ENCODE peak calls at places on chromosomes 7 and 10, in ten cellular contexts. O is heart left ventricle; N is SK-N-SH; Z is neural progenitor cell; E is effector memory CD4-positive, alpha-beta T cell; F is uterus; A is BE2C; R is ascending aorta; X is left ventricle myocardium inferior; I is CD8-positive, alpha-beta T cell. Y is an unnamed sample.

GRCh38 chr7:23336799-23337283 is 37.7 kb downstream of the MALSU1 start:
- DNase-seq in O (no peak), N (no peak), Z (no peak), E (no peak), F (no peak), A (no peak), R (no peak), X (no peak), I (no peak), Y (no peak)

GRCh38 chr7:133528796-133529195 is 275.9 kb downstream of the EXOC4 start:
- DNase-seq in O (no peak), N (peak; percentile 27), Z (no peak), E (no peak), F (no peak), A (no peak), R (no peak), X (no peak), I (no peak), Y (no peak)

GRCh38 chr7:124459101-124460052 is 306.2 kb downstream of the GPR37 start:
- DNase-seq in O (no peak), N (no peak), Z (no peak), E (no peak), F (no peak), A (no peak), R (no peak), X (no peak), I (no peak), Y (no peak)

GRCh38 chr7:23594879-23595604 is 2.1 kb upstream of the CCDC126 start:
- DNase-seq in O (no peak), N (no peak), Z (no peak), E (no peak), F (no peak), A (no peak), R (no peak), X (no peak), I (no peak), Y (no peak)

GRCh38 chr7:20601121-20601520 is 14.3 kb upstream of the ABCB5 start:
- DNase-seq in O (no peak), N (no peak), Z (no peak), E (no peak), F (no peak), A (no peak), R (no peak), X (no peak), I (no peak), Y (no peak)

GRCh38 chr7:112132123-112132694 is 74.0 kb downstream of the DOCK4 start:
- DNase-seq in O (no peak), N (peak; percentile 55), Z (peak; percentile 48), E (no peak), F (no peak), A (peak; percentile 23), R (no peak), X (no peak), I (no peak), Y (no peak)

GRCh38 chr7:66899552-66900280 is 21.3 kb upstream of the TMEM248 start:
- DNase-seq in O (no peak), N (no peak), Z (no peak), E (no peak), F (no peak), A (no peak), R (no peak), X (no peak), I (no peak), Y (no peak)

GRCh38 chr10:127619550-127619949 is 70.4 kb downstream of the NPS start:
- DNase-seq in O (no peak), N (no peak), Z (no peak), E (no peak), F (no peak), A (no peak), R (no peak), X (no peak), I (no peak), Y (no peak)

GRCh38 chr7:87596136-87596535 is 4.5 kb downstream of the ABCB1 start:
- DNase-seq in O (no peak), N (peak; percentile 39), Z (no peak), E (no peak), F (no peak), A (no peak), R (no peak), X (no peak), I (no peak), Y (no peak)

GRCh38 chr7:87599336-87599735 is 1.3 kb downstream of the ABCB1 start:
- DNase-seq in O (no peak), N (peak; percentile 68), Z (no peak), E (no peak), F (no peak), A (peak; percentile 64), R (peak; percentile 20), X (no peak), I (peak; percentile 27), Y (peak; percentile 24)

GRCh38 chr7:87596696-87597095 is 4.0 kb downstream of the ABCB1 start:
- DNase-seq in O (no peak), N (no peak), Z (no peak), E (no peak), F (no peak), A (no peak), R (no peak), X (no peak), I (no peak), Y (no peak)

GRCh38 chr7:87600130-87601124 is at the start of gene ABCB1:
- DNase-seq in O (peak; percentile 41), N (peak; percentile 91), Z (peak; percentile 79), E (no peak), F (peak; percentile 35), A (peak; percentile 88), R (no peak), X (peak; percentile 33), I (peak; percentile 38), Y (peak; percentile 47)

DNA sequence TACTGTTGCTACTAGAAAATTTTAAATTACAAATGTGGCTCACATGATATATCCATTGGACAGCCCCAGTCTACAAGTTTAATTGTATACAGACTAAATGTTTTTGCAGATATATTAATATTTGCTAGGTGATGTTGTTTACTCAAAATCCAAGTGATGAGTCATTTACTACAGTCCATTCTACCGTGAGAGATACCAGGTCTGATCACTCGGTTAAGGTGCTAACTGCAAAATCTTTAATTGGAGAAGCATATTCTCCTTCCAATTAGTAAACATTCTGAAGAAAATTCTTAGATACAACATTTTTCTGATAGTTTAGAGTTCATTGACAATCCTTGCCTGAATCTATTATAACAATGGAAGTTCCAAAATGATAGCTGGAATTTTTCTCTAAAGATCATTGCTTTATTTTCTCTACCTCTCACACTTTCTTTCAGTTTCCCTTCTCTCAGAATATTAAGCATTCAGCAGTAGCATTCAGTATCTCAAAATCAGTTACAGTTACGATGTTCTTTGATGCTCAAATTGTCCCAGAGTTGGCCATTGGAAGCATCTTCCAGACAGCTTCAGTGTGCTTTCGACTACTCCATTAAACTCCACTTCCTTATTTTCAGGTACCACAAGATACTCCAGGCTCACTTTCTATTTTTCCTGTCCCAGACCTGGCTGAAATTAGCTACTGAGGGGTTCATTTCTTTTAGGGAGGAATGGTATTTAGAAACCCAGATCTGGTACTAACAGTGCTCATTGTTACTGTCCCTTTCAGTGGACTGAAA is 2.3 kb downstream of the ABCB1 start:
- DNase-seq in O (no peak), N (no peak), Z (no peak), E (no peak), F (no peak), A (no peak), R (no peak), X (no peak), I (no peak), Y (no peak)
- H3K27me3 ChIP-seq in O (peaks cover 3% of the 10 kb centered on the region), N (peaks cover 13% of the 10 kb centered on the region), Z (peaks cover 85% of the 10 kb centered on the region), E (no peaks in the 10 kb centered on the region), F (no peaks in the 10 kb centered on the region), A (no peaks in the 10 kb centered on the region), R (no peaks in the 10 kb centered on the region), X (peaks cover 42% of the 10 kb centered on the region), I (no peaks in the 10 kb centered on the region), Y (peaks cover 3% of the 10 kb centered on the region)

DNA sequence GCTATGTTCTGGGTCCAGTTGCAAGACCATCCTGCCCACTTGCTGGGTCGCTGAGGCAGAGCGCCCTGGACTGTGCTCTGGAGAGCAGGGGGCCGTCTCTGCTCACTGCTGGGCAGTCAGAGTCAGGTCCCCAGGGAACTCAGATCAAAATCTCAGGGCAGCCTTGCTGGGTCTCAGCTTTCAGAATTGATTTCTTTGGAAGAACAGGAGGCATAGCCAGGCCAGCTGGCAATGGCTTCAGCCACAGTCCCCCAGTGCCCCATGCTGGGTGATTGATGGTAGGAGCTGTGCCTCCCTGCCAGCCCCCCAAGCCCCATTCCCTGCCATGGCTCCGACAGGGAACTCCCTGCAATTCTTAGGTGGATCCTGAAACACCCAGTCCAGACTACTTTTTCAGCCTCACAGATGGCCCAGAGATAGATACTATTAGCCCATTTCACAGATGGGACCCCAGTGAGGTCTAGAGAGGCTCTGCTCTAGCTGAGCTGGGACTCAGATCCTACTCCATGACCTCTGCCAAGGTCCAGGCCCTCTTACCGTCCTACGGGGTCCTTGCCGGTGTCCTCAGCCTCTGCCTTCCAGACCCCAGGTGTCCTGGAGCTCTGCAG is 470 bp downstream of the MMRN2 start:
- DNase-seq in O (no peak), N (peak; percentile 60), Z (no peak), E (no peak), F (no peak), A (peak; percentile 40), R (no peak), X (no peak), I (no peak), Y (no peak)
- H3K4me1 ChIP-seq in O (peaks cover 13% of the 10 kb centered on the region), N (peaks cover 11% of the 10 kb centered on the region), Z (peaks cover 33% of the 10 kb centered on the region), E (peaks cover 5% of the 10 kb centered on the region), F (peaks cover 10% of the 10 kb centered on the region), A (peaks cover 3% of the 10 kb centered on the region), R (peaks cover 70% of the 10 kb centered on the region), X (peaks cover 91% of the 10 kb centered on the region), I (no peaks in the 10 kb centered on the region), Y (peaks cover 4% of the 10 kb centered on the region)

GRCh38 chr10:6273351-6273750 is 70.6 kb downstream of the PFKFB3 start:
- DNase-seq in O (no peak), N (no peak), Z (no peak), E (no peak), F (no peak), A (no peak), R (peak; percentile 27), X (no peak), I (no peak), Y (no peak)

GRCh38 chr10:6272126-6272525 is 69.4 kb downstream of the PFKFB3 start:
- DNase-seq in O (no peak), N (no peak), Z (no peak), E (no peak), F (no peak), A (no peak), R (no peak), X (no peak), I (no peak), Y (no peak)

GRCh38 chr10:6274040-6274439 is 71.3 kb downstream of the PFKFB3 start:
- DNase-seq in O (no peak), N (no peak), Z (no peak), E (no peak), F (no peak), A (no peak), R (no peak), X (no peak), I (no peak), Y (no peak)

GRCh38 chr10:6274504-6274903 is 71.8 kb downstream of the PFKFB3 start:
- DNase-seq in O (no peak), N (no peak), Z (no peak), E (no peak), F (no peak), A (no peak), R (no peak), X (no peak), I (no peak), Y (no peak)

GRCh38 chr10:6275022-6275997 is 72.6 kb downstream of the PFKFB3 start:
- DNase-seq in O (peak; percentile 86), N (peak; percentile 36), Z (peak; percentile 52), E (peak; percentile 92), F (peak; percentile 56), A (peak; percentile 74), R (peak; percentile 99), X (peak; percentile 86), I (peak; percentile 73), Y (peak; percentile 81)
- H3K4me3 ChIP-seq in O (no peak overlapping the region), N (peak overlapping the region; percentile 12), Z (no peak overlapping the region), E (no peak overlapping the region), F (no peak overlapping the region), A (peak overlapping the region; percentile 45), R (peak overlapping the region; percentile 23), X (peak overlapping the region; percentile 52), I (no peak overlapping the region), Y (peak overlapping the region; percentile 26)

DNA sequence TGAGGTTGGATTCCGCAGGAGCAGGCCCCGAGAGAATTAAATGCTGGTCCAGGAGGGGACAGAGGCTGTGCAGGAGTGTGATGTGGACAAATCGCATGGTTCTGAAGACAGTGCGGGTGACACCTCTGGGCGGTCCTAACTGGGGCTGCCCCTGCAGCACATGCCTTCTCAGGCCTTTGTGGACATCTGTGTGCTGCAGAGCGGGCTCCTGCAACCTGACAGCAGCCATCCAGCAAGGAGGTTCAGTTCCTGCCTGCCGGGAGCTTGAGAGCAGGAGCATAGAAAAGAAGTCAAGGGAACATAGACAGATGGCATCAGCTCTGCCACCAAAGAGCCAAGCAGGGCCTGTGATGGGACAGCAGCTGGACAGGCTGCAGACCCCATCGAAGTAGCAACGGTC is 135.9 kb upstream of the PPP2R2D start:
- DNase-seq in O (no peak), N (no peak), Z (no peak), E (no peak), F (no peak), A (no peak), R (no peak), X (no peak), I (no peak), Y (no peak)
- H3K27me3 ChIP-seq in O (peaks cover 7% of the 10 kb centered on the region), N (no peaks in the 10 kb centered on the region), Z (no peaks in the 10 kb centered on the region), E (no peaks in the 10 kb centered on the region), F (no peaks in the 10 kb centered on the region), A (no peaks in the 10 kb centered on the region), R (no peaks in the 10 kb centered on the region), X (peaks cover 59% of the 10 kb centered on the region), I (no peaks in the 10 kb centered on the region), Y (peaks cover 3% of the 10 kb centered on the region)

Y was measured in CD4-positive, alpha-beta memory T cell.